ENCODE peak calls at places on chromosome 4, in seven cellular contexts. I is upper lobe of left lung, H is IMR-90, G is heart left ventricle, D is GM12878, B is HCT116, U is gastrocnemius medialis. C is an unnamed sample.

GRCh38 chr4:143232277-143232676 is 47.6 kb downstream of the USP38 start:
- ATAC-seq in I (no peak), H (no peak), G (no peak), D (no peak), B (no peak), U (no peak), C (no peak)

GRCh38 chr4:98642991-98643426 is 15.4 kb downstream of the TSPAN5 start:
- ATAC-seq in I (peak; percentile 84), H (peak; percentile 79), G (no peak), D (no peak), B (peak; percentile 92), U (no peak), C (no peak)

GRCh38 chr4:86924805-86925204 is 10.0 kb upstream of the AFF1 start:
- ATAC-seq in I (no peak), H (peak; percentile 40), G (no peak), D (no peak), B (no peak), U (no peak), C (no peak)

GRCh38 chr4:121011780-121012340 is 60.5 kb downstream of the NDNF start:
- ATAC-seq in I (no peak), H (no peak), G (no peak), D (no peak), B (no peak), U (no peak), C (no peak)

GRCh38 chr4:26141916-26142638 is 178.7 kb upstream of the RBPJ start:
- ATAC-seq in I (no peak), H (peak; percentile 67), G (peak; percentile 83), D (peak; percentile 34), B (no peak), U (peak; percentile 63), C (peak; percentile 73)

GRCh38 chr4:108315699-108316098 is 147.0 kb upstream of the LEF1 start:
- ATAC-seq in I (no peak), H (no peak), G (no peak), D (no peak), B (no peak), U (no peak), C (no peak)

GRCh38 chr4:78656968-78657445 is 105.4 kb downstream of the ANXA3 start:
- ATAC-seq in I (no peak), H (no peak), G (no peak), D (peak; percentile 25), B (no peak), U (peak; percentile 19), C (no peak)

GRCh38 chr4:15354358-15354757 is 73.5 kb upstream of the C1QTNF7 start:
- ATAC-seq in I (no peak), H (no peak), G (no peak), D (no peak), B (no peak), U (no peak), C (peak; percentile 5)

GRCh38 chr4:151857368-151857767 is 96.6 kb upstream of the GATB start:
- ATAC-seq in I (no peak), H (no peak), G (no peak), D (no peak), B (no peak), U (no peak), C (no peak)

GRCh38 chr4:4502694-4503311 is 39.0 kb downstream of the STX18 start:
- ATAC-seq in I (no peak), H (peak; percentile 82), G (no peak), D (peak; percentile 90), B (no peak), U (no peak), C (no peak)

GRCh38 chr4:122739174-122739573 is 6.7 kb downstream of the BBS12 start:
- ATAC-seq in I (no peak), H (peak; percentile 90), G (no peak), D (no peak), B (no peak), U (no peak), C (no peak)

GRCh38 chr4:122732329-122733026 is at the start of gene BBS12:
- ATAC-seq in I (peak; percentile 100), H (peak; percentile 99), G (peak; percentile 100), D (peak; percentile 99), B (peak; percentile 97), U (peak; percentile 100), C (peak; percentile 100)

GRCh38 chr4:122731676-122732075 is 828 bp upstream of the BBS12 start:
- ATAC-seq in I (no peak), H (no peak), G (no peak), D (no peak), B (no peak), U (no peak), C (no peak)

GRCh38 chr4:122728781-122729330 is 3.6 kb upstream of the BBS12 start:
- ATAC-seq in I (no peak), H (no peak), G (no peak), D (no peak), B (no peak), U (no peak), C (no peak)

GRCh38 chr4:122733805-122734155 is 1.3 kb downstream of the BBS12 start:
- ATAC-seq in I (no peak), H (no peak), G (no peak), D (no peak), B (no peak), U (no peak), C (no peak)
- H3K4me3 ChIP-seq in I (no peak overlapping the region), H (no peak overlapping the region), G (no peak overlapping the region), D (no peak overlapping the region), B (peak overlapping the region; percentile 83), U (peak overlapping the region; percentile 86), C (no peak overlapping the region)

GRCh38 chr4:178275671-178276360 is 833.6 kb upstream of the AGA start:
- ATAC-seq in I (no peak), H (no peak), G (no peak), D (peak; percentile 44), B (peak; percentile 74), U (no peak), C (no peak)
- TF ChIP-seq CTCF in I (no peak), H (no peak), G (no peak), D (peak; percentile 24), B (no peak), U (no peak), C (no peak)

DNA sequence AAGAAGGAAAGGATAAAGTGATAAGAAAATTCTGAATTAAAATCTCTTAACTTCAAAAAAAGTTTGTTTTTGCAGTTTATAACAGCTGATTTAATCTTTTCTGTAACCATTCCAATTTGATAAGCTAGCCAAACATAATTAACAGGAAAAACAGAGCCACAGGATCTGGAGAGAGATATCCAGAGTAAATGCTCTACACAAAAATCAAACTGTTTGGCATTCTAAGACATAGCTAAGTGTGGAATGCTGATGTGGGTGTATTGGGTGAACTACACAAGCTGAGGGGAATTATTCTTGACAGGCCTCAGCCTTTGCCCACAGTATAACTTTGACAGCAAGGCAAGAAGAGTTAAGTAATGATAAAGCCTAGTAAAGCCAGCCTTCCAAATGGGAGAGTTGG is 184.8 kb downstream of the GABRG1 start:
- ATAC-seq in I (no peak), H (no peak), G (no peak), D (no peak), B (no peak), U (no peak), C (no peak)
- TF ChIP-seq POLR2A in I (no peak), H (no peak), G (no peak), D (no peak), B (no peak), U (no peak), C (no peak)

GRCh38 chr4:156581693-156582092 is 389.9 kb downstream of the PDGFC start:
- ATAC-seq in I (no peak), H (no peak), G (no peak), D (no peak), B (no peak), U (no peak), C (no peak)
- H3K4me3 ChIP-seq in I (no peak overlapping the region), H (no peak overlapping the region), G (no peak overlapping the region), D (no peak overlapping the region), B (no peak overlapping the region), U (no peak overlapping the region), C (no peak overlapping the region)

DNA sequence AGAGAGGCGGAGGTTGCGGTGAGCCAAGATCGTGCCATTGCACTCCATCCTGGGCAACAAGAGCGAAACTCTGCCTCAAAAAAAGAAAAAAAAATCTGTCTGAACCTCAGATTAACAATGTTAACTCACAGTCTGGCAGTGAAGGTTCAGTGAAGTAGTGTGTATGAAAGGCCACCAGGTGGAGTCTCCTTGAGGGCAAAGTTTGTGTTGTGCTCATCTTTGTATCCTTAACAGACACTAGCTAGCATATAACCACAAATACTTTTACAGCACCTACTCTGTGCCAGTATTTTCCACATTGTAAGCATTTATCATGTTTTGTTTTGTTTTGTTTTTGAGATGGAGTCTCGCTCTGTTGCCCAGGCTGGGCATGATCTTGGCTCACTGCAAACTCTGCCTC is 46.0 kb upstream of the MGST2 start:
- ATAC-seq in I (no peak), H (peak; percentile 66), G (no peak), D (peak; percentile 89), B (peak; percentile 82), U (no peak), C (no peak)
- TF ChIP-seq CTCF in I (no peak), H (peak; percentile 38), G (peak; percentile 51), D (peak; percentile 52), B (peak; percentile 49), U (peak; percentile 33), C (peak; percentile 5)

DNA sequence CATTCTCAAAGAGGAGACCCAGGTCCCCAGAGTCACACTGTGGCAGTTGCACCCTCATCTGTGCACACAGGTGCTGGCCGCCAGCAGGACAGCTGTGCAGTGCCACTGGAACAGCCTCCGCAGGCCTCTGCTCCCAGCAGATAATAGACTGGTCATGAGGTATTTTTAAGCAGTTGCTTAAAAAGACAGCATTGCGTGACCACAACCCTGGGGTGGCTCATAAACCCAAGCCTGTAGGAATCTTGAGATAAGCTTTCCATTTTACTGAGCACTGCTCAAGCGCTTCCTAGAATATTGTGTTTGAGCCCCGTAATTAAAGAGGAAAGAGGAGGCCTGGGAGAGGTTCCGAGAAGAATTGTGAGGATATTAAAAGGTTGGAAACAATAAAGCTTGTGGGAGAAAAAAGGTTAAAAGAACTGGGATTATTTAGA is 86.4 kb upstream of the KIT start:
- ATAC-seq in I (no peak), H (no peak), G (no peak), D (no peak), B (no peak), U (no peak), C (no peak)
- TF ChIP-seq POLR2A in I (no peak), H (no peak), G (no peak), D (no peak), B (no peak), U (no peak), C (no peak)